ENCODE peak calls at places on chromosomes 12 and 14, in five cellular contexts. Q is GM12878, A is HCT116, K is SK-N-SH, R is HepG2. G is an unnamed sample. For H3K36me3, the result is how much of the 10 kb centered on the place peaks cover.

GRCh38 chr14:50225067-50225973 is 6.1 kb downstream of the SOS2 start:
- DNase-seq in Q (no peak), A (no peak), K (peak), R (peak), G (no peak)

GRCh38 chr14:21233457-21234076 is 35.7 kb downstream of the HNRNPC start:
- DNase-seq in Q (no peak), A (no peak), K (no peak), R (peak), G (no peak)

GRCh38 chr14:69652942-69653680 is 41.7 kb downstream of the SUSD6 start:
- DNase-seq in Q (no peak), A (no peak), K (no peak), R (no peak), G (no peak)

GRCh38 chr14:65229431-65230286 is 127.3 kb upstream of the MAX start:
- DNase-seq in Q (no peak), A (no peak), K (peak), R (peak), G (no peak)

GRCh38 chr14:58131386-58131785 is 20.6 kb downstream of the ARMH4 start:
- DNase-seq in Q (no peak), A (no peak), K (no peak), R (peak), G (no peak)

GRCh38 chr14:69692542-69693053 is 74.3 kb upstream of the SRSF5 start:
- DNase-seq in Q (no peak), A (no peak), K (no peak), R (no peak), G (no peak)

GRCh38 chr12:87427770-87428169 is 601.4 kb downstream of the C12orf50 start:
- DNase-seq in Q (no peak), A (no peak), K (no peak), R (no peak), G (no peak)

GRCh38 chr12:53564941-53565340 is 57.7 kb upstream of the NPFF start:
- DNase-seq in Q (no peak), A (no peak), K (no peak), R (no peak), G (no peak)

GRCh38 chr12:6494351-6494743 is 445 bp downstream of the NCAPD2 start:
- DNase-seq in Q (no peak), A (no peak), K (peak), R (no peak), G (no peak)

GRCh38 chr14:103385994-103386491 is 828 bp downstream of the MARK3 start:
- DNase-seq in Q (no peak), A (no peak), K (peak), R (no peak), G (no peak)

GRCh38 chr14:99753225-99754140 is 39.7 kb upstream of the EML1 start:
- DNase-seq in Q (no peak), A (no peak), K (no peak), R (no peak), G (no peak)

GRCh38 chr14:99752486-99753121 is 40.6 kb upstream of the EML1 start:
- DNase-seq in Q (no peak), A (no peak), K (no peak), R (no peak), G (no peak)

GRCh38 chr14:99755068-99755405 is 38.2 kb upstream of the EML1 start:
- DNase-seq in Q (no peak), A (no peak), K (no peak), R (no peak), G (no peak)

GRCh38 chr14:99755629-99756603 is 37.3 kb upstream of the EML1 start:
- DNase-seq in Q (no peak), A (no peak), K (no peak), R (peak), G (peak)

DNA sequence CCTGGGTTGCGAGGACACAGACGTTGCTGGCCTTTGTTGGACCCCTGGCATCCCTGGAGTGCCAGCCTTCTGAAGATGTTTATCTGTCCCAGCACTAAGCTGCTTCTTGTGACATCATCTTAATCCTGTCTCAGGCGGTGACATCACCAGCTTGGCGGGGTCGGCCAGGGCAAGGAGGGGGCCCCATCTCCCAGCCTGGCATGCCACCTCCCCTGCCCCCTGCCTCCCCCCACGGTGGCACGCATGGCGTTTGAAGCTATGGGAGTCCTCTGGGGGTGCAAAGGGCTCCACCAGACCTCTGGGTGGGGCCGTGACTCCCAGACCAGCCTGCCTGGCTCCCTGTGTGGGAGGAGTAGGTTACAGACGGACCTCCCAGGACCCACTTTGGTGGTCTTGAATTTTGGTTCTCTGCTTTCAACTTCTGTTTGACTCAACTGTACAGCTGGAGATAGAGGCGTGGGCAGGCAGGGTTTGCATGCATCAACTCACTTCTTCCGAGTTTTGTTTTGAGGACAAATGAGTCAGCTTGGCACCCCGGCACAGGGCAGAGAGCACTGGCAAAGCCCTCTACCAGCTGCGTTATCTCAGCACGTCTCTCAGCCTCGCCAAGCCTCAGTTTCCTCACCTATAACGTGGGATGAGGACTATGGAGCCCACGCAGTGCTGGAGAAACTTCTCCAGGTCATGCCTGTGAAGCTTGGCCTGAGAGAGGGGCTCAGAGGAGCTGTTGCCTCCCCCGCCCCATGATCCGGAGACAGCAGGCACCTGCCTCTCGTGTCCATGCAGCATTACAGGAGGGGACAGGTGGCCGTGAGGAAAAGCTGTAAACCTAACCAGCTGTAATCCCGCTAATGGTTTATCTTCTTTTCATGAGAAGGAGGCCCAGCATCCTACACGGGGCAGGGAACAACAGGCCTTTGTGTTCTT is 38.8 kb upstream of the EML1 start:
- DNase-seq in Q (no peak), A (no peak), K (no peak), R (no peak), G (no peak)
- TF ChIP-seq SIN3A in Q (no peak), A (no peak), K (no peak), R (no peak), G (no peak)

DNA sequence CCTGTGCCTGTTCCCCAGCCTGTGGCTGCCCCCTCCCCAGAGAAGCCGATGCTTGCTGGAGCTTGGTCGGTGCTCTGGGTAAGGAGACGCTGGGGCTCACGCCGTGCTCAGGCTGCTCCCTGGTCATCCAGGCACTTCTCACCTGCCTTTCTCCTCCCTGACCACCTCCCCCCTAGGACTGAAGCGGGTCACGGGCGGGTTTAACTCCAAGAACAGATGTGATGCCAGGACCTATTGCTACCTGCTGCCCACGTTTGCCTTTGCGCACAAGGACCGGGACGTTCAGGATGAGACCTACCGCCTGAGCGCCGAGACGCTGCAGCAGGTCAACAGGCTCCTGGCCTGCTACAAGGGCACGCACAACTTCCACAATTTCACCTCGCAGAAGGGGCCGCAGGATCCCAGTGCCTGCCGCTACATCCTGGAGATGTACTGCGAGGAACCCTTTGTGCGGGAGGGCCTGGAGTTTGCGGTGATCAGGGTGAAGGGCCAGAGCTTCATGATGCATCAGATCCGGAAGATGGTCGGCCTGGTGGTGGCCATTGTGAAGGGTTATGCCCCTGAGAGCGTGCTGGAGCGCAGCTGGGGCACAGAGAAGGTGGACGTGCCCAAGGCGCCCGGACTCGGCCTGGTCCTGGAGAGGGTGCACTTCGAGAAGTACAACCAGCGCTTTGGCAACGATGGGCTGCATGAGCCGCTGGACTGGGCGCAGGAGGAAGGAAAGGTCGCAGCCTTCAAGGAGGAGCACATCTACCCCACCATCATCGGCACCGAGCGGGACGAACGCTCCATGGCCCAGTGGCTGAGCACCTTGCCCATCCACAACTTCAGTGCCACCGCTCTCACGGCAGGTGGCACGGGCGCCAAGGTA is 8.4 kb upstream of the EP400 start:
- DNase-seq in Q (no peak), A (no peak), K (no peak), R (no peak), G (no peak)
- H3K36me3 ChIP-seq in Q (under half), A (under half), K (under half), R (under half), G (under half)

GRCh38 chr14:35158491-35158890 is 36.1 kb downstream of the PRORP start:
- DNase-seq in Q (no peak), A (no peak), K (no peak), R (no peak), G (no peak)

GRCh38 chr14:35163384-35163783 is 41.0 kb downstream of the PRORP start:
- DNase-seq in Q (no peak), A (no peak), K (no peak), R (no peak), G (no peak)

GRCh38 chr14:35159742-35160409 is 37.5 kb downstream of the PRORP start:
- DNase-seq in Q (no peak), A (peak), K (no peak), R (peak), G (peak)

GRCh38 chr14:35158951-35159653 is 36.8 kb downstream of the PRORP start:
- DNase-seq in Q (no peak), A (no peak), K (no peak), R (peak), G (no peak)

GRCh38 chr14:35161231-35161630 is 38.9 kb downstream of the PRORP start:
- DNase-seq in Q (no peak), A (no peak), K (no peak), R (no peak), G (no peak)
- TF ChIP-seq SIN3A in Q (no peak), A (no peak), K (no peak), R (no peak), G (no peak)

GRCh38 chr14:88612981-88613380 is 50.1 kb downstream of the ZC3H14 start:
- DNase-seq in Q (no peak), A (no peak), K (no peak), R (no peak), G (no peak)

GRCh38 chr14:88611878-88612277 is 49.0 kb downstream of the ZC3H14 start:
- DNase-seq in Q (no peak), A (no peak), K (peak), R (no peak), G (no peak)

GRCh38 chr14:88604213-88604612 is 41.4 kb downstream of the ZC3H14 start:
- DNase-seq in Q (no peak), A (no peak), K (no peak), R (no peak), G (no peak)

GRCh38 chr14:88605594-88605993 is 42.8 kb downstream of the ZC3H14 start:
- DNase-seq in Q (no peak), A (no peak), K (no peak), R (no peak), G (no peak)

DNA sequence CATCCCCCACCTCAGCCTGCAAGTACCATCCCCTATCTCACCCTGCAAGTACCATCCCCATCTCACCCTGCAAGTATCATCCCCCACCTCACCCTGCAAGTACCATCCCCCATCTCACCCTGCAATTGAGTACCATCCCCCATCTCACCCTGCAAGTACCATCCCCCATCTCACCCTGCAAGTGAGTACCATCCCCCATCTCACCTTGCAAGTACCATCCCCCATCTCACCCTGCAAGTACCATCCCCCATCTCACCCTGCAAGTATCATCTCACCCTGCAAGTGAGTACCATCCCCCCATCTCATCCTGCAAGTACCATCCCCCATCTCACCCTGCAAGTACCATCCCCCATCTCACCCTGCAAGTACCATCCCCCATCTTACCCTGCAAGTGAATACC is 45.0 kb downstream of the ZC3H14 start:
- DNase-seq in Q (no peak), A (no peak), K (no peak), R (no peak), G (no peak)
- H3K36me3 ChIP-seq in Q (under half), A (under half), K (half or more), R (half or more), G (under half)

GRCh38 chr12:777550-778047 is 25.2 kb downstream of the WNK1 start:
- DNase-seq in Q (no peak), A (no peak), K (no peak), R (no peak), G (no peak)

GRCh38 chr12:778615-779014 is 26.2 kb downstream of the WNK1 start:
- DNase-seq in Q (no peak), A (no peak), K (no peak), R (no peak), G (no peak)

GRCh38 chr12:772056-772697 is 19.8 kb downstream of the WNK1 start:
- DNase-seq in Q (no peak), A (no peak), K (no peak), R (no peak), G (no peak)

GRCh38 chr12:770474-770873 is 18.1 kb downstream of the WNK1 start:
- DNase-seq in Q (no peak), A (no peak), K (no peak), R (no peak), G (no peak)

GRCh38 chr12:774051-774614 is 21.8 kb downstream of the WNK1 start:
- DNase-seq in Q (no peak), A (no peak), K (no peak), R (no peak), G (no peak)
- TF ChIP-seq SIN3A in Q (no peak), A (no peak), K (no peak), R (no peak), G (no peak)

GRCh38 chr12:66335746-66336145 is 33.5 kb downstream of the HELB start:
- DNase-seq in Q (no peak), A (no peak), K (no peak), R (no peak), G (no peak)

GRCh38 chr12:66331814-66332213 is 29.5 kb downstream of the HELB start:
- DNase-seq in Q (no peak), A (no peak), K (no peak), R (no peak), G (no peak)

GRCh38 chr12:66329941-66330340 is 27.6 kb downstream of the HELB start:
- DNase-seq in Q (no peak), A (no peak), K (no peak), R (no peak), G (no peak)

DNA sequence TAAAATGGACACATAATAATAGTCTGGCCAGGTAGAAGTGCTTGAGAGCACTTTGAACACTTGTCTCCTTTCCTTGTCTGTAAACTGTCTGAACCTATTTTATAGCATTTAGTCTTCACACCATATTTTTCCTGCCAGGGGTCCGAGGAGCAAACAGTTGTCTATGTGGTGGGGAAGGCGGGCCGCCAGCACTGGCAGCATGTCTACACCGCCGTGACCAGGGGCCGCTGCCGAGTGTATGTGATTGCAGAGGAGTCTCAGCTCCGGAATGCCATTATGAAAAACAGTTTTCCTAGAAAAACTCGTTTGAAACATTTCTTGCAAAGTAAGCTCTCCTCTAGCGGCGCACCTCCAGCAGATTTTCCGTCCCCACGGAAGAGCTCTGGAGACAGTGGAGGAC is 28.7 kb downstream of the HELB start:
- DNase-seq in Q (no peak), A (no peak), K (no peak), R (no peak), G (no peak)
- H3K36me3 ChIP-seq in Q (under half), A (under half), K (under half), R (under half), G (under half)

G was measured in Panc1.